ENCODE peak calls at places on chromosomes 2 and 18, in eight cellular contexts. One of them, this sample, is unnamed. For H3K4me1, the result is how much of the 10 kb centered on the place peaks cover.

GRCh38 chr2:12717191-12717987 is 653 bp downstream of the TRIB2 start:
- DNase-seq in neuronal stem cell: peak
- DNase-seq in transverse colon: peak
- DNase-seq in right lobe of liver: peak
- DNase-seq in IMR-90: peak
- DNase-seq in psoas muscle: peak
- DNase-seq in tibial nerve: no peak
- DNase-seq in CD4-positive, CD25-positive, alpha-beta regulatory T cell: peak
- DNase-seq in this sample: peak

GRCh38 chr18:78605255-78605654 is 374.4 kb upstream of the SALL3 start:
- DNase-seq in neuronal stem cell: no peak
- DNase-seq in transverse colon: no peak
- DNase-seq in right lobe of liver: no peak
- DNase-seq in IMR-90: no peak
- DNase-seq in psoas muscle: no peak
- DNase-seq in tibial nerve: no peak
- DNase-seq in CD4-positive, CD25-positive, alpha-beta regulatory T cell: no peak
- DNase-seq in this sample: no peak

GRCh38 chr2:4618630-4619228 is 915.4 kb downstream of the DCDC2C start:
- DNase-seq in neuronal stem cell: no peak
- DNase-seq in transverse colon: no peak
- DNase-seq in right lobe of liver: no peak
- DNase-seq in IMR-90: no peak
- DNase-seq in psoas muscle: no peak
- DNase-seq in tibial nerve: no peak
- DNase-seq in CD4-positive, CD25-positive, alpha-beta regulatory T cell: no peak
- DNase-seq in this sample: no peak

GRCh38 chr2:176126929-176127768 is 2.4 kb upstream of the HOXD8 start:
- DNase-seq in neuronal stem cell: peak
- DNase-seq in transverse colon: peak
- DNase-seq in right lobe of liver: peak
- DNase-seq in IMR-90: peak
- DNase-seq in psoas muscle: no peak
- DNase-seq in tibial nerve: peak
- DNase-seq in CD4-positive, CD25-positive, alpha-beta regulatory T cell: peak
- DNase-seq in this sample: peak

GRCh38 chr18:13412017-13412416 is 193.5 kb downstream of the LDLRAD4 start:
- DNase-seq in neuronal stem cell: no peak
- DNase-seq in transverse colon: no peak
- DNase-seq in right lobe of liver: no peak
- DNase-seq in IMR-90: no peak
- DNase-seq in psoas muscle: no peak
- DNase-seq in tibial nerve: no peak
- DNase-seq in CD4-positive, CD25-positive, alpha-beta regulatory T cell: no peak
- DNase-seq in this sample: no peak

GRCh38 chr18:80176334-80177080 is 67.4 kb downstream of the ADNP2 start:
- DNase-seq in neuronal stem cell: no peak
- DNase-seq in transverse colon: no peak
- DNase-seq in right lobe of liver: no peak
- DNase-seq in IMR-90: peak
- DNase-seq in psoas muscle: no peak
- DNase-seq in tibial nerve: no peak
- DNase-seq in CD4-positive, CD25-positive, alpha-beta regulatory T cell: no peak
- DNase-seq in this sample: no peak

GRCh38 chr2:163877316-163877715 is 141.5 kb upstream of the FIGN start:
- DNase-seq in neuronal stem cell: no peak
- DNase-seq in transverse colon: no peak
- DNase-seq in right lobe of liver: no peak
- DNase-seq in IMR-90: peak
- DNase-seq in psoas muscle: no peak
- DNase-seq in tibial nerve: no peak
- DNase-seq in CD4-positive, CD25-positive, alpha-beta regulatory T cell: no peak
- DNase-seq in this sample: no peak

GRCh38 chr2:190986221-190986953 is 27.6 kb downstream of the STAT1 start:
- DNase-seq in neuronal stem cell: no peak
- DNase-seq in transverse colon: no peak
- DNase-seq in right lobe of liver: peak
- DNase-seq in IMR-90: no peak
- DNase-seq in psoas muscle: no peak
- DNase-seq in tibial nerve: no peak
- DNase-seq in CD4-positive, CD25-positive, alpha-beta regulatory T cell: no peak
- DNase-seq in this sample: no peak

GRCh38 chr2:121722479-121722878 is 14.2 kb downstream of the NIFK start:
- DNase-seq in neuronal stem cell: no peak
- DNase-seq in transverse colon: no peak
- DNase-seq in right lobe of liver: no peak
- DNase-seq in IMR-90: peak
- DNase-seq in psoas muscle: no peak
- DNase-seq in tibial nerve: no peak
- DNase-seq in CD4-positive, CD25-positive, alpha-beta regulatory T cell: no peak
- DNase-seq in this sample: no peak

GRCh38 chr2:65438137-65438899 is 5.9 kb upstream of the SPRED2 start:
- DNase-seq in neuronal stem cell: peak
- DNase-seq in transverse colon: no peak
- DNase-seq in right lobe of liver: no peak
- DNase-seq in IMR-90: no peak
- DNase-seq in psoas muscle: no peak
- DNase-seq in tibial nerve: no peak
- DNase-seq in CD4-positive, CD25-positive, alpha-beta regulatory T cell: no peak
- DNase-seq in this sample: no peak

GRCh38 chr2:233982421-233983121 is 65.4 kb downstream of the TRPM8 start:
- DNase-seq in neuronal stem cell: no peak
- DNase-seq in transverse colon: no peak
- DNase-seq in right lobe of liver: no peak
- DNase-seq in IMR-90: peak
- DNase-seq in psoas muscle: no peak
- DNase-seq in tibial nerve: no peak
- DNase-seq in CD4-positive, CD25-positive, alpha-beta regulatory T cell: no peak
- DNase-seq in this sample: no peak

GRCh38 chr18:6994719-6995430 is 122.7 kb downstream of the LAMA1 start:
- DNase-seq in neuronal stem cell: no peak
- DNase-seq in transverse colon: no peak
- DNase-seq in right lobe of liver: no peak
- DNase-seq in IMR-90: no peak
- DNase-seq in psoas muscle: no peak
- DNase-seq in tibial nerve: no peak
- DNase-seq in CD4-positive, CD25-positive, alpha-beta regulatory T cell: no peak
- DNase-seq in this sample: no peak

GRCh38 chr2:49480520-49480919 is 326.2 kb upstream of the FSHR start:
- DNase-seq in neuronal stem cell: no peak
- DNase-seq in transverse colon: no peak
- DNase-seq in right lobe of liver: no peak
- DNase-seq in IMR-90: no peak
- DNase-seq in psoas muscle: no peak
- DNase-seq in tibial nerve: no peak
- DNase-seq in CD4-positive, CD25-positive, alpha-beta regulatory T cell: no peak
- DNase-seq in this sample: no peak

GRCh38 chr18:55186588-55186987 is 227.3 kb upstream of the CCDC68 start:
- DNase-seq in neuronal stem cell: no peak
- DNase-seq in transverse colon: no peak
- DNase-seq in right lobe of liver: no peak
- DNase-seq in IMR-90: no peak
- DNase-seq in psoas muscle: no peak
- DNase-seq in tibial nerve: no peak
- DNase-seq in CD4-positive, CD25-positive, alpha-beta regulatory T cell: no peak
- DNase-seq in this sample: no peak

DNA sequence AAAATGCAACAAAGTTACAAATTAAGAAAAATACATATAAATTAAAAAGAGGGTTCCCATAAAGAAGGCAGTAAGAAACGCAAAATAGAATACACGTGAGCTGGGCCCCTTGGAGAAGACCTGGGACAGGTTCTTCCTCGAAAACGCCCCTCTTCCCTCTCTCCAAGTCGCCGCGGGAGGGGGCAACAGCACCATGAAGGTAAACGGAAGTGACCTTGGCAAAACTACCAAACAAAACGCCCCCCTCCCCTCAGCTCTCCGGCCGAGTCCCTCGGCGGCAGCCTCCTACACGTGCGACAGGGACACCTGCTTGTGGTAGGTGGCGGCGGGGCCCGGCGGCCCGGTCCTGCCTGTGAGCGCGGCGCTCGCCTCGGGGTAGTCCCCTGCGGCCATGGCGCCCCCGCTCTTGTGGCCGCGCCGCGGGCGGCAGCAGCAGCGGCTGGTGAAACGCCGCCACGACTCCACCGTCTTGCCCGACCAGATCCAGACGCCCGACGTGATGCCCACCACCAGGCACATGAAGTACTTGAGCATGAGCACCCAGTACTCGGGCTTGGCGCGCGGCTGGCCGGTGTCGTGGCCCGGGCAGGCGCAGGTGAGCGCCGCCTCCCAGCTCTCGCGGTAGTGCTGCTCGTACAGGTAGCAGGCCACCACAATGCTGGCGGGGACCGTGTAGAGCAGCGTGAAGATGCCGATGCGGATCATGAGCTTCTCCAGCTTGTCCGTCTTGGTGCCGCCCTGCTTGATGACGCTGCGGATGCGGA is 2.8 kb downstream of the FZD5 start:
- DNase-seq in neuronal stem cell: no peak
- DNase-seq in transverse colon: peak
- DNase-seq in right lobe of liver: peak
- DNase-seq in IMR-90: no peak
- DNase-seq in psoas muscle: no peak
- DNase-seq in tibial nerve: no peak
- DNase-seq in CD4-positive, CD25-positive, alpha-beta regulatory T cell: no peak
- DNase-seq in this sample: peak
- H3K4me1 ChIP-seq in neuronal stem cell: under half
- H3K4me1 ChIP-seq in transverse colon: half or more
- H3K4me1 ChIP-seq in right lobe of liver: under half
- H3K4me1 ChIP-seq in IMR-90: under half
- H3K4me1 ChIP-seq in psoas muscle: under half
- H3K4me1 ChIP-seq in tibial nerve: under half
- H3K4me1 ChIP-seq in CD4-positive, CD25-positive, alpha-beta regulatory T cell: under half
- H3K4me1 ChIP-seq in this sample: half or more

GRCh38 chr2:68441179-68441993 is 25.7 kb downstream of the FBXO48 start:
- DNase-seq in neuronal stem cell: peak
- DNase-seq in transverse colon: peak
- DNase-seq in right lobe of liver: peak
- DNase-seq in IMR-90: peak
- DNase-seq in psoas muscle: peak
- DNase-seq in tibial nerve: peak
- DNase-seq in CD4-positive, CD25-positive, alpha-beta regulatory T cell: peak
- DNase-seq in this sample: peak
- H3K4me3 ChIP-seq in neuronal stem cell: no peak
- H3K4me3 ChIP-seq in transverse colon: no peak
- H3K4me3 ChIP-seq in right lobe of liver: no peak
- H3K4me3 ChIP-seq in IMR-90: no peak
- H3K4me3 ChIP-seq in psoas muscle: no peak
- H3K4me3 ChIP-seq in tibial nerve: no peak
- H3K4me3 ChIP-seq in CD4-positive, CD25-positive, alpha-beta regulatory T cell: no peak
- H3K4me3 ChIP-seq in this sample: no peak

DNA sequence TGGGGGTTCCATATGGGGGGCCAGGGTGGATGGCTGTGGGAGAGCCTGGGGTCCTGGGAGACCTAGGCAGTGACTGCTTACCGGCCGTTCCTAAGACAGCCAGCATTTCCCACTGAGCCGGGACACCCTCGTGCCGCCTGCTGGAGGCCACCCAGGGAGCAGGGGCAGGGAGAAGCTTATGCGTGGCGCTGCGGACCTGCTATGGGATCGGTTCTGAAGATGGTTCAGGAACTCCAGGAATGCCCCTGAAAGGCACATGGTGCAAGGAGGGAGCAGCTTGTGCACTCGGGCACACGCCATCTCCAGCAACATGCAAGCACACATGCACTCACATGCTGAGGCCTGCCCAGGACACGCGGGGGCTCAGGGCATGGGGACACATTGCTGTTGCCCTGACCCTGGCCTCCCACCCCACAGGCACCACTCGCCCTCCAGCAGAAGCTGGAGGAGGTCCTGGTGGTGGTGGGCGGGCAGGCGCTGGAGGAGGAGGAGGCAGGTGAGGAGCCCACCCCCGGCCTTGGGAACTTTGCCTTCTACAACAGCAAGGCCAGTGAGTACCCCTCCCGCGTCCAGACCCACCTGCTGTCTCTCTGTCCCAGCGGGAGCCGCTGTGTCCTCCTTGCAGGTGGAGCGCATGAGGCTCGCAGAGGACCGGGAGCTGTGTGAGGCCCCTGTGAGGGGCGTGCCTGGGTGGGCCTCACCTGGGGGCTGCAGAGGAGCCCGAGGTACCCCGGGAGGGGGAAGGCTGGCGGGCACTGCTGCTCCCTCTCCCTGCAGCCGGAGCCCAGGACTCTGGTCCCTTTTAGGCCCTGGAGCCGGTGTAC is 4.1 kb downstream of the KLHL30 start:
- DNase-seq in neuronal stem cell: no peak
- DNase-seq in transverse colon: no peak
- DNase-seq in right lobe of liver: no peak
- DNase-seq in IMR-90: no peak
- DNase-seq in psoas muscle: no peak
- DNase-seq in tibial nerve: no peak
- DNase-seq in CD4-positive, CD25-positive, alpha-beta regulatory T cell: no peak
- DNase-seq in this sample: no peak
- H3K4me1 ChIP-seq in neuronal stem cell: under half
- H3K4me1 ChIP-seq in transverse colon: under half
- H3K4me1 ChIP-seq in right lobe of liver: under half
- H3K4me1 ChIP-seq in IMR-90: under half
- H3K4me1 ChIP-seq in psoas muscle: under half
- H3K4me1 ChIP-seq in tibial nerve: under half
- H3K4me1 ChIP-seq in CD4-positive, CD25-positive, alpha-beta regulatory T cell: under half
- H3K4me1 ChIP-seq in this sample: under half

GRCh38 chr2:46412010-46412409 is 67.4 kb upstream of the TMEM247 start:
- DNase-seq in neuronal stem cell: no peak
- DNase-seq in transverse colon: no peak
- DNase-seq in right lobe of liver: no peak
- DNase-seq in IMR-90: no peak
- DNase-seq in psoas muscle: no peak
- DNase-seq in tibial nerve: no peak
- DNase-seq in CD4-positive, CD25-positive, alpha-beta regulatory T cell: no peak
- DNase-seq in this sample: no peak

GRCh38 chr2:46411245-46411641 is 68.1 kb upstream of the TMEM247 start:
- DNase-seq in neuronal stem cell: no peak
- DNase-seq in transverse colon: no peak
- DNase-seq in right lobe of liver: no peak
- DNase-seq in IMR-90: no peak
- DNase-seq in psoas muscle: no peak
- DNase-seq in tibial nerve: no peak
- DNase-seq in CD4-positive, CD25-positive, alpha-beta regulatory T cell: no peak
- DNase-seq in this sample: no peak

GRCh38 chr2:46410273-46411244 is 68.8 kb upstream of the TMEM247 start:
- DNase-seq in neuronal stem cell: no peak
- DNase-seq in transverse colon: no peak
- DNase-seq in right lobe of liver: peak
- DNase-seq in IMR-90: no peak
- DNase-seq in psoas muscle: no peak
- DNase-seq in tibial nerve: no peak
- DNase-seq in CD4-positive, CD25-positive, alpha-beta regulatory T cell: no peak
- DNase-seq in this sample: peak

GRCh38 chr2:46407852-46408455 is 71.4 kb upstream of the TMEM247 start:
- DNase-seq in neuronal stem cell: no peak
- DNase-seq in transverse colon: no peak
- DNase-seq in right lobe of liver: no peak
- DNase-seq in IMR-90: no peak
- DNase-seq in psoas muscle: no peak
- DNase-seq in tibial nerve: no peak
- DNase-seq in CD4-positive, CD25-positive, alpha-beta regulatory T cell: no peak
- DNase-seq in this sample: no peak

DNA sequence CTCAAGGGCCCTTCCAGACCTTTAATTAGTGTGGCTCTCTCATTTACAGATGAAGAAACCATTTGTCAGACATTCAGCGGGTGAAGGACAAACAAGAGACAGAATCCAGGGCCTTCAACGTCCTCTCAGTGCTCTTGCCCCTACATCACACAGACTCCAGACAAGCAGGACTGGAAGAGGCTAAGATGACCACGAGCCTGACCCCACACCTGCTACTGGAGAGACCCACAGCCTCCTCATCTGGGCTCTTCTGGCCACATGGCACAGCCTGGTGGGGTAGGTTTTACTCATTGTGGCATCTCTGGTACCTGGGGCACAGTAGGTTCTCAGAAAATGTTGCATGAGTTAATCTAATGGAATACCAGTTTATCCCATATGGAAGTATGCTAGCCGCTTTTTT is 69.6 kb upstream of the TMEM247 start:
- DNase-seq in neuronal stem cell: no peak
- DNase-seq in transverse colon: no peak
- DNase-seq in right lobe of liver: no peak
- DNase-seq in IMR-90: no peak
- DNase-seq in psoas muscle: no peak
- DNase-seq in tibial nerve: no peak
- DNase-seq in CD4-positive, CD25-positive, alpha-beta regulatory T cell: no peak
- DNase-seq in this sample: no peak
- H3K4me3 ChIP-seq in neuronal stem cell: no peak
- H3K4me3 ChIP-seq in transverse colon: no peak
- H3K4me3 ChIP-seq in right lobe of liver: no peak
- H3K4me3 ChIP-seq in IMR-90: no peak
- H3K4me3 ChIP-seq in psoas muscle: no peak
- H3K4me3 ChIP-seq in tibial nerve: no peak
- H3K4me3 ChIP-seq in CD4-positive, CD25-positive, alpha-beta regulatory T cell: no peak
- H3K4me3 ChIP-seq in this sample: no peak

This sample was measured in stomach.